ENCODE peak calls at places on chromosome 15, in seven cellular contexts. F is A549, B is spleen, O is sigmoid colon, Q is ovary, J is transverse colon, C is esophagus squamous epithelium. V is an unnamed sample.

GRCh38 chr15:25894371-25894902 is 31.3 kb upstream of the ATP10A start:
- DNase-seq in F (no peak), B (no peak), O (no peak), Q (no peak), J (no peak), C (no peak), V (no peak)

GRCh38 chr15:40793216-40793989 is 13.5 kb upstream of the ZFYVE19 start:
- DNase-seq in F (peak; percentile 91), B (no peak), O (no peak), Q (no peak), J (peak; percentile 87), C (no peak), V (peak; percentile 92)

GRCh38 chr15:62066663-62067447 is at the start of gene C2CD4A:
- DNase-seq in F (peak; percentile 72), B (peak; percentile 89), O (peak; percentile 79), Q (peak; percentile 77), J (peak; percentile 83), C (no peak), V (peak; percentile 87)

GRCh38 chr15:55917881-55918296 is 75.5 kb downstream of the NEDD4 start:
- DNase-seq in F (peak; percentile 91), B (no peak), O (no peak), Q (no peak), J (peak; percentile 13), C (no peak), V (no peak)

GRCh38 chr15:73324496-73325170 is 44.1 kb downstream of the HCN4 start:
- DNase-seq in F (no peak), B (peak; percentile 38), O (no peak), Q (peak; percentile 13), J (no peak), C (no peak), V (no peak)

GRCh38 chr15:93139436-93139835 is 50.4 kb upstream of the RGMA start:
- DNase-seq in F (no peak), B (no peak), O (no peak), Q (no peak), J (no peak), C (no peak), V (no peak)

GRCh38 chr15:48279608-48280007 is 51.6 kb upstream of the DUT start:
- DNase-seq in F (no peak), B (no peak), O (no peak), Q (no peak), J (no peak), C (no peak), V (no peak)

GRCh38 chr15:42494998-42495360 is 455 bp upstream of the SNAP23 start:
- DNase-seq in F (peak; percentile 26), B (no peak), O (peak; percentile 74), Q (no peak), J (peak; percentile 57), C (no peak), V (peak; percentile 34)

GRCh38 chr15:69757186-69757585 is 304.6 kb downstream of the RPLP1 start:
- DNase-seq in F (no peak), B (no peak), O (no peak), Q (no peak), J (no peak), C (no peak), V (no peak)

GRCh38 chr15:81529444-81529950 is 155.5 kb upstream of the TMC3 start:
- DNase-seq in F (no peak), B (no peak), O (no peak), Q (no peak), J (no peak), C (no peak), V (no peak)

GRCh38 chr15:99502182-99502581 is 63.6 kb upstream of the MEF2A start:
- DNase-seq in F (no peak), B (no peak), O (no peak), Q (no peak), J (no peak), C (no peak), V (no peak)

GRCh38 chr15:71080166-71080565 is 35.1 kb upstream of the THSD4 start:
- DNase-seq in F (no peak), B (no peak), O (no peak), Q (no peak), J (no peak), C (no peak), V (no peak)

GRCh38 chr15:99076555-99077308 is 28.1 kb upstream of the SYNM start:
- DNase-seq in F (peak; percentile 91), B (no peak), O (peak; percentile 82), Q (peak; percentile 77), J (peak; percentile 48), C (no peak), V (no peak)

GRCh38 chr15:57792729-57793449 is 86.4 kb downstream of the POLR2M start:
- DNase-seq in F (no peak), B (no peak), O (no peak), Q (no peak), J (peak; percentile 57), C (no peak), V (peak; percentile 73)

GRCh38 chr15:27899583-27900295 is 199.4 kb downstream of the OCA2 start:
- DNase-seq in F (no peak), B (no peak), O (no peak), Q (no peak), J (no peak), C (no peak), V (no peak)

GRCh38 chr15:89680282-89680873 is 1.2 kb upstream of the PLIN1 start:
- DNase-seq in F (peak; percentile 55), B (no peak), O (peak; percentile 87), Q (peak; percentile 74), J (peak; percentile 76), C (no peak), V (peak; percentile 87)

GRCh38 chr15:52481915-52482314 is 46.8 kb downstream of the MYO5A start:
- DNase-seq in F (no peak), B (no peak), O (no peak), Q (no peak), J (peak; percentile 23), C (peak; percentile 17), V (no peak)

GRCh38 chr15:32743411-32744145 is 25.8 kb downstream of the GREM1 start:
- DNase-seq in F (no peak), B (no peak), O (no peak), Q (no peak), J (no peak), C (no peak), V (no peak)

GRCh38 chr15:31280037-31280830 is 46.4 kb upstream of the KLF13 start:
- DNase-seq in F (no peak), B (peak; percentile 61), O (peak; percentile 67), Q (peak; percentile 19), J (peak; percentile 14), C (no peak), V (peak; percentile 13)

GRCh38 chr15:43150171-43150929 is 17.0 kb downstream of the TMEM62 start:
- DNase-seq in F (peak; percentile 55), B (no peak), O (no peak), Q (no peak), J (no peak), C (no peak), V (no peak)

DNA sequence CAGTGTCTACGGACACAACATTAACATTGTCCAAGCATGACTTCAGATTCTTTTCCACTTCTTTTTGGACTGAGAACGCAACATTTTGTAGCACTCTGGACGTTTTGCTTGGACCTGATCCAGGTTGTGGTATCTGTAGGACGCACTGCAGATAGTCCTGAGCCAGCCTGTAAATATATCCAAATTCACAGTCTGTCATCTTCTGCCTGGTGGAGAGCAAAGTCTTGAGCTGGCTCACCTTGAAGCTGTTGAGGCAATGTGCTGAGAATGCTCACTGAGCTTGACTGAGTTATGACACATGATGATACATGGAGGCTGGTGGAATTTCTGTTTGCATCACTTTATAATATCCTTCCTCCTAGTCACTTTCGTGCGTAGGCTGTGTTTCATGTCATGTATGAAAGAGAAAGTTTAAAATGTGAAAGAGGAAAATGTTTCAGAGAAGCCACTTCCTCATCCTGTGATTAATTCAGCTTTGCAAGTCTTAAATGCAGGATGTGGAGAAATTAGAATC is at the start of gene BCL2A1:
- DNase-seq in F (peak; percentile 87), B (peak; percentile 25), O (no peak), Q (no peak), J (peak; percentile 17), C (peak; percentile 9), V (no peak)
- TF ChIP-seq POLR2A in F (no peak), B (peak; percentile 69), O (no peak), Q (no peak), J (peak; percentile 40), C (no peak), V (no peak)

GRCh38 chr15:78021761-78022160 is 55.8 kb downstream of the TBC1D2B start:
- DNase-seq in F (no peak), B (no peak), O (no peak), Q (no peak), J (no peak), C (no peak), V (no peak)

GRCh38 chr15:78016860-78017259 is 60.7 kb downstream of the TBC1D2B start:
- DNase-seq in F (no peak), B (no peak), O (no peak), Q (no peak), J (no peak), C (no peak), V (no peak)

GRCh38 chr15:78018445-78018844 is 59.1 kb downstream of the TBC1D2B start:
- DNase-seq in F (no peak), B (no peak), O (no peak), Q (no peak), J (no peak), C (no peak), V (no peak)

GRCh38 chr15:78018968-78019644 is 58.4 kb downstream of the TBC1D2B start:
- DNase-seq in F (no peak), B (no peak), O (no peak), Q (no peak), J (no peak), C (no peak), V (no peak)

GRCh38 chr15:78020007-78020406 is 57.5 kb downstream of the TBC1D2B start:
- DNase-seq in F (no peak), B (no peak), O (no peak), Q (no peak), J (no peak), C (no peak), V (no peak)
- H3K4me1 ChIP-seq in F (no peaks in the 10 kb centered on the region), B (peaks cover 23% of the 10 kb centered on the region), O (peaks cover 5% of the 10 kb centered on the region), Q (peaks cover 23% of the 10 kb centered on the region), J (peaks cover 3% of the 10 kb centered on the region), C (peaks cover 44% of the 10 kb centered on the region), V (no peaks in the 10 kb centered on the region)

GRCh38 chr15:75127186-75127585 is 74.5 kb upstream of the C15orf39 start:
- DNase-seq in F (no peak), B (no peak), O (no peak), Q (no peak), J (no peak), C (no peak), V (no peak)
- H3K27ac ChIP-seq in F (no peak overlapping the region), B (no peak overlapping the region), O (no peak overlapping the region), Q (no peak overlapping the region), J (no peak overlapping the region), C (no peak overlapping the region), V (no peak overlapping the region)

GRCh38 chr15:67943961-67944674 is 104.3 kb upstream of the RNU6-1 start:
- DNase-seq in F (no peak), B (no peak), O (peak; percentile 92), Q (peak; percentile 95), J (no peak), C (no peak), V (no peak)

GRCh38 chr15:67946701-67947100 is 106.9 kb upstream of the RNU6-1 start:
- DNase-seq in F (no peak), B (no peak), O (no peak), Q (no peak), J (no peak), C (no peak), V (no peak)

GRCh38 chr15:67947254-67948039 is 106.7 kb upstream of the PIAS1 start:
- DNase-seq in F (no peak), B (no peak), O (no peak), Q (no peak), J (no peak), C (no peak), V (no peak)

GRCh38 chr15:67945131-67945530 is 105.3 kb upstream of the RNU6-1 start:
- DNase-seq in F (no peak), B (no peak), O (no peak), Q (no peak), J (no peak), C (no peak), V (no peak)

GRCh38 chr15:67945951-67946700 is 106.3 kb upstream of the RNU6-1 start:
- DNase-seq in F (peak; percentile 89), B (no peak), O (no peak), Q (peak; percentile 68), J (no peak), C (no peak), V (no peak)
- TF ChIP-seq POLR2A in F (no peak), B (no peak), O (no peak), Q (no peak), J (no peak), C (no peak), V (no peak)

V was measured in Peyer's patch.